ENCODE peak calls at places on chromosomes 11 and 22, in nine cellular contexts. One of them, this sample, is unnamed.

GRCh38 chr11:25910090-25910489 is 421.8 kb upstream of the ANO3 start:
- DNase-seq in activated CD8-positive, alpha-beta memory T cell treated with anti-CD3 and anti-CD28 coated beads for 48 hours: no peak
- DNase-seq in PC-3: no peak
- DNase-seq in H7: no peak
- DNase-seq in cardiac fibroblast: no peak
- DNase-seq in stimulated activated naive B cell treated with anti-CD40 and anti-IgM and Interleukin-4, amounts not matched to agents 10 μg/mL and 1 μg/mL and 100 μg/mL, for 72 hours: no peak
- DNase-seq in NCI-H1105: peak
- DNase-seq in RCC 7860: no peak
- DNase-seq in stimulated activated CD4-positive, alpha-beta T cell treated with anti-CD3 and anti-CD28 coated beads, TNF-alpha, amount 100 ng/mL, for 1 hour: no peak
- DNase-seq in this sample: no peak

GRCh38 chr22:39170825-39171622 is 18.5 kb upstream of the CBX7 start:
- DNase-seq in stimulated activated CD4-positive, alpha-beta T cell treated with anti-CD3 and anti-CD28 coated beads, TNF-alpha, amount 100 ng/mL, for 1 hour: peak
- DNase-seq in RCC 7860: peak
- DNase-seq in NCI-H1105: peak
- DNase-seq in cardiac fibroblast: peak
- DNase-seq in PC-3: peak
- DNase-seq in activated CD8-positive, alpha-beta memory T cell treated with anti-CD3 and anti-CD28 coated beads for 48 hours: peak
- DNase-seq in stimulated activated naive B cell treated with anti-CD40 and anti-IgM and Interleukin-4, amounts not matched to agents 10 μg/mL and 1 μg/mL and 100 μg/mL, for 72 hours: peak
- DNase-seq in H7: peak
- DNase-seq in this sample: peak

GRCh38 chr22:24105018-24105360 is 76.3 kb upstream of the SUSD2 start:
- DNase-seq in PC-3: no peak
- DNase-seq in cardiac fibroblast: peak
- DNase-seq in H7: no peak
- DNase-seq in stimulated activated naive B cell treated with anti-CD40 and anti-IgM and Interleukin-4, amounts not matched to agents 10 μg/mL and 1 μg/mL and 100 μg/mL, for 72 hours: no peak
- DNase-seq in NCI-H1105: no peak
- DNase-seq in stimulated activated CD4-positive, alpha-beta T cell treated with anti-CD3 and anti-CD28 coated beads, TNF-alpha, amount 100 ng/mL, for 1 hour: no peak
- DNase-seq in activated CD8-positive, alpha-beta memory T cell treated with anti-CD3 and anti-CD28 coated beads for 48 hours: no peak
- DNase-seq in RCC 7860: no peak
- DNase-seq in this sample: no peak

GRCh38 chr11:75792997-75793800 is 21.8 kb upstream of the UVRAG start:
- DNase-seq in stimulated activated naive B cell treated with anti-CD40 and anti-IgM and Interleukin-4, amounts not matched to agents 10 μg/mL and 1 μg/mL and 100 μg/mL, for 72 hours: no peak
- DNase-seq in PC-3: no peak
- DNase-seq in cardiac fibroblast: no peak
- DNase-seq in activated CD8-positive, alpha-beta memory T cell treated with anti-CD3 and anti-CD28 coated beads for 48 hours: no peak
- DNase-seq in stimulated activated CD4-positive, alpha-beta T cell treated with anti-CD3 and anti-CD28 coated beads, TNF-alpha, amount 100 ng/mL, for 1 hour: no peak
- DNase-seq in NCI-H1105: no peak
- DNase-seq in RCC 7860: no peak
- DNase-seq in H7: no peak
- DNase-seq in this sample: no peak

GRCh38 chr11:86089659-86090058 is 20.8 kb upstream of the PICALM start:
- DNase-seq in RCC 7860: no peak
- DNase-seq in PC-3: no peak
- DNase-seq in NCI-H1105: no peak
- DNase-seq in H7: no peak
- DNase-seq in activated CD8-positive, alpha-beta memory T cell treated with anti-CD3 and anti-CD28 coated beads for 48 hours: no peak
- DNase-seq in cardiac fibroblast: peak
- DNase-seq in stimulated activated naive B cell treated with anti-CD40 and anti-IgM and Interleukin-4, amounts not matched to agents 10 μg/mL and 1 μg/mL and 100 μg/mL, for 72 hours: no peak
- DNase-seq in stimulated activated CD4-positive, alpha-beta T cell treated with anti-CD3 and anti-CD28 coated beads, TNF-alpha, amount 100 ng/mL, for 1 hour: no peak
- DNase-seq in this sample: no peak

GRCh38 chr22:30969532-30970355 is 679 bp downstream of the TUG1 start:
- DNase-seq in activated CD8-positive, alpha-beta memory T cell treated with anti-CD3 and anti-CD28 coated beads for 48 hours: peak
- DNase-seq in stimulated activated naive B cell treated with anti-CD40 and anti-IgM and Interleukin-4, amounts not matched to agents 10 μg/mL and 1 μg/mL and 100 μg/mL, for 72 hours: no peak
- DNase-seq in PC-3: peak
- DNase-seq in H7: peak
- DNase-seq in cardiac fibroblast: peak
- DNase-seq in RCC 7860: peak
- DNase-seq in stimulated activated CD4-positive, alpha-beta T cell treated with anti-CD3 and anti-CD28 coated beads, TNF-alpha, amount 100 ng/mL, for 1 hour: no peak
- DNase-seq in NCI-H1105: peak
- DNase-seq in this sample: peak

GRCh38 chr11:89184021-89184420 is 6.3 kb downstream of the TYR start:
- DNase-seq in stimulated activated CD4-positive, alpha-beta T cell treated with anti-CD3 and anti-CD28 coated beads, TNF-alpha, amount 100 ng/mL, for 1 hour: no peak
- DNase-seq in activated CD8-positive, alpha-beta memory T cell treated with anti-CD3 and anti-CD28 coated beads for 48 hours: no peak
- DNase-seq in stimulated activated naive B cell treated with anti-CD40 and anti-IgM and Interleukin-4, amounts not matched to agents 10 μg/mL and 1 μg/mL and 100 μg/mL, for 72 hours: no peak
- DNase-seq in RCC 7860: no peak
- DNase-seq in H7: no peak
- DNase-seq in PC-3: peak
- DNase-seq in NCI-H1105: no peak
- DNase-seq in cardiac fibroblast: no peak
- DNase-seq in this sample: no peak

GRCh38 chr11:58905716-58906547 is 33.4 kb upstream of the GLYATL1 start:
- DNase-seq in H7: peak
- DNase-seq in PC-3: peak
- DNase-seq in activated CD8-positive, alpha-beta memory T cell treated with anti-CD3 and anti-CD28 coated beads for 48 hours: no peak
- DNase-seq in RCC 7860: peak
- DNase-seq in cardiac fibroblast: peak
- DNase-seq in stimulated activated CD4-positive, alpha-beta T cell treated with anti-CD3 and anti-CD28 coated beads, TNF-alpha, amount 100 ng/mL, for 1 hour: no peak
- DNase-seq in NCI-H1105: peak
- DNase-seq in stimulated activated naive B cell treated with anti-CD40 and anti-IgM and Interleukin-4, amounts not matched to agents 10 μg/mL and 1 μg/mL and 100 μg/mL, for 72 hours: no peak
- DNase-seq in this sample: no peak

GRCh38 chr11:110526323-110526722 is 96.6 kb downstream of the FDX1 start:
- DNase-seq in stimulated activated naive B cell treated with anti-CD40 and anti-IgM and Interleukin-4, amounts not matched to agents 10 μg/mL and 1 μg/mL and 100 μg/mL, for 72 hours: no peak
- DNase-seq in H7: no peak
- DNase-seq in NCI-H1105: no peak
- DNase-seq in stimulated activated CD4-positive, alpha-beta T cell treated with anti-CD3 and anti-CD28 coated beads, TNF-alpha, amount 100 ng/mL, for 1 hour: no peak
- DNase-seq in PC-3: no peak
- DNase-seq in activated CD8-positive, alpha-beta memory T cell treated with anti-CD3 and anti-CD28 coated beads for 48 hours: no peak
- DNase-seq in cardiac fibroblast: no peak
- DNase-seq in RCC 7860: no peak
- DNase-seq in this sample: no peak